ENCODE peak calls at places on chromosomes 1 and 21, in eight cellular contexts. J, F, M, C, L, B, Z and A are unnamed samples.

GRCh38 chr1:224565186-224565585 is 50.9 kb upstream of the CNIH3 start:
- DNase-seq in M (no peak), B (no peak), L (peak), J (peak), F (no peak), C (no peak), Z (no peak), A (peak)

GRCh38 chr21:15839601-15840000 is 109.8 kb downstream of the USP25 start:
- DNase-seq in C (no peak), Z (no peak), J (no peak), B (no peak), M (no peak), F (no peak), L (peak), A (no peak)

GRCh38 chr1:65176071-65176470 is 28.1 kb downstream of the AK4 start:
- DNase-seq in Z (no peak), B (no peak), M (no peak), J (no peak), C (no peak), L (no peak), F (no peak), A (no peak)

GRCh38 chr1:85584264-85584781 is 3.8 kb downstream of the CCN1 start:
- DNase-seq in C (no peak), M (no peak), F (no peak), J (peak), L (peak), Z (no peak), B (no peak), A (peak)

GRCh38 chr1:170273556-170274501 is 128.1 kb downstream of the NTMT2 start:
- DNase-seq in B (no peak), C (no peak), L (no peak), F (peak), M (peak), Z (no peak), J (no peak), A (no peak)

GRCh38 chr1:40833979-40834378 is 28.2 kb downstream of the CITED4 start:
- DNase-seq in F (no peak), C (no peak), J (no peak), M (no peak), Z (no peak), B (no peak), L (no peak), A (no peak)

GRCh38 chr1:218584418-218585155 is 239.5 kb downstream of the TGFB2 start:
- DNase-seq in F (no peak), M (no peak), C (no peak), L (peak), J (no peak), Z (no peak), B (no peak), A (no peak)

GRCh38 chr1:222643603-222643936 is 25.7 kb downstream of the MIA3 start:
- DNase-seq in M (no peak), Z (no peak), B (no peak), F (no peak), J (no peak), L (no peak), C (no peak), A (no peak)

GRCh38 chr1:38586993-38587646 is 272.5 kb downstream of the RRAGC start:
- DNase-seq in F (no peak), J (peak), B (peak), L (no peak), Z (no peak), M (no peak), C (no peak), A (peak)

GRCh38 chr1:161080391-161081150 is 8.8 kb downstream of the NECTIN4 start:
- DNase-seq in F (no peak), L (no peak), J (no peak), B (no peak), C (no peak), M (no peak), Z (no peak), A (no peak)

GRCh38 chr1:9291914-9292360 is 757 bp upstream of the SPSB1 start:
- DNase-seq in L (peak), M (peak), B (peak), Z (no peak), J (peak), F (peak), C (no peak), A (no peak)

GRCh38 chr1:9294440-9294773 is 1.7 kb downstream of the SPSB1 start:
- DNase-seq in L (peak), B (no peak), F (no peak), M (no peak), J (peak), C (no peak), Z (no peak), A (peak)

GRCh38 chr1:9293512-9294439 is 1.1 kb downstream of the SPSB1 start:
- DNase-seq in F (no peak), Z (no peak), B (no peak), M (no peak), J (peak), L (peak), C (peak), A (no peak)

GRCh38 chr1:9292361-9293240 is at the start of gene SPSB1:
- DNase-seq in C (peak), B (peak), F (peak), M (peak), J (peak), L (peak), Z (peak), A (peak)

GRCh38 chr1:9293241-9293511 is 482 bp downstream of the SPSB1 start:
- DNase-seq in C (no peak), J (no peak), M (no peak), Z (no peak), B (no peak), F (no peak), L (no peak), A (no peak)
- H3K27ac ChIP-seq in C (peak), J (peak), M (peak), Z (peak), B (peak), F (peak), L (peak), A (no peak)

DNA sequence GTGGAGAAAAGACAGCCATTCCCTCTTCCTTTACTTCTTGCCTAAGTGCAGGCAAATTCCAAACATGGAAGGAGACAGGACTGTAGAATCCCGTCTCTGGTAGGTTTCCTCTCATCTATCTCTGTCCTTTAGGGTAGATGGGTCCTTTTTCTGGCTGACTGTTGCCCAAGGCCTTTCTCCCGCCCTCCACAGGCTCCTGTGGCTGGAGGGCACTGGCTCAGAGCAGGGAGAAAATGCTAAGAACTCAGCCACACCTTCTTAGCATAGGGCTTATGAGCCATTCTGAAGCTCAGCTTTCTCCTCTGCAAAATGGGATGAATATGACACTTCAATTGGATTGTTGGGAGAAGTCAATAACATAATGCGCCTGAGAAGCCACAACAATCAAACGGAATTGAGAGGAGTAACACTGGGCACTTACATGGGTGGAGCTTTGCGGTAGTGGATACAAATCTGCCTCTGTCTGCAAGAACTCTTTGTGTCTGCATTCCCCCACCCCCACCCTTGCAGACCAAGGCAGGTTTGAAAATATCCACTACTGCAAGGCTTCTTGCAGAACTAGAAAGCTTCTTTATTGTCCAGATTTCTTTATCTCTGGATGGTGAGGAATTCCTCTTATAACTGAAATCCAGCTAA is 94.7 kb downstream of the CSMD2 start:
- DNase-seq in J (no peak), F (no peak), M (no peak), Z (no peak), B (no peak), C (no peak), L (no peak), A (no peak)
- TF ChIP-seq CTCF in J (no peak), F (no peak), M (no peak), Z (no peak), B (no peak), C (no peak), L (no peak), A (no peak)

DNA sequence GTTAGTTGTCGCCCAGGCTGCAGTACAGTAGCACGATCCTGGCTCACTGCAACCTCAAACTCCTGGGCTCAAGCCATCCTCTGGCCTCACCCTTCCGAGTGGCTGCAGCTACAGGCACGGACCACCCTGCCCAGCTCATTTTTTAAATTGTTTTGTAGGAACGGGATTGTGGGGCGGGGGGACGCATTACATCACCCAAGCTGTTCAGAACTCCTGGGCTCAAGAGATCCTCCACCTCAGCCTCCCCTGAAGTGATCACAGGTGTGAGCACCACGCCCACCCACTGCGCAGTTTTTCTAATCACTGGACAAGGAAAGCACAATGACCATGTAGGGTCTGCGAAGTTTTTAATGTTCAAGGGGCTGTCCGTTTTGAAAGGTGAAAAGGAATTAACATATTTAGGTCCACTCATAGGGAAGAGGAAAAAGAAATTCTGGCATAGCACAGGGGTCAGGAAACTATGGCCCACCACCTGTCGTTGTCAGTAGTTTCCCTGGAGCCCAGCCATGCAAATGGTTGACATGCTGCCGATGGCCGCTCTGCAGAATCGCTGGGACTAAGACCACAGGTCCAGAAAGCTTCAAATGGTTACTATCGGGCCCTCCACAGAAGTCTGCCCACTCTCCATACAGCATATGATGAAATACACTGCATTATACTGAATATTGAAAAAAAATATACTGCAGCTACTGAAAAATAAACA is 26.0 kb downstream of the SETD4 start:
- DNase-seq in J (no peak), L (no peak), M (no peak), F (no peak), C (no peak), B (no peak), Z (no peak), A (no peak)
- H3K27ac ChIP-seq in J (no peak), L (no peak), M (no peak), F (no peak), C (no peak), B (no peak), Z (no peak), A (no peak)

GRCh38 chr1:205270764-205271163 is 43.0 kb downstream of the TMCC2 start:
- DNase-seq in C (no peak), M (no peak), B (no peak), J (peak), F (no peak), L (peak), Z (no peak), A (no peak)

GRCh38 chr1:205271745-205272144 is 44.0 kb downstream of the TMCC2 start:
- DNase-seq in F (no peak), M (no peak), L (no peak), Z (no peak), J (no peak), C (peak), B (no peak), A (no peak)

GRCh38 chr1:205270271-205270670 is 42.5 kb downstream of the TMCC2 start:
- DNase-seq in C (no peak), M (no peak), J (no peak), Z (no peak), B (no peak), F (no peak), L (no peak), A (no peak)

GRCh38 chr1:205272541-205272940 is 44.8 kb downstream of the TMCC2 start:
- DNase-seq in J (no peak), B (no peak), F (no peak), Z (no peak), L (no peak), M (no peak), C (no peak), A (no peak)

GRCh38 chr1:205271277-205271676 is 43.5 kb downstream of the TMCC2 start:
- DNase-seq in F (no peak), J (no peak), B (no peak), Z (no peak), M (no peak), L (peak), C (no peak), A (no peak)
- TF ChIP-seq CTCF in F (no peak), J (no peak), B (no peak), Z (peak), M (no peak), L (peak), C (no peak), A (peak)

DNA sequence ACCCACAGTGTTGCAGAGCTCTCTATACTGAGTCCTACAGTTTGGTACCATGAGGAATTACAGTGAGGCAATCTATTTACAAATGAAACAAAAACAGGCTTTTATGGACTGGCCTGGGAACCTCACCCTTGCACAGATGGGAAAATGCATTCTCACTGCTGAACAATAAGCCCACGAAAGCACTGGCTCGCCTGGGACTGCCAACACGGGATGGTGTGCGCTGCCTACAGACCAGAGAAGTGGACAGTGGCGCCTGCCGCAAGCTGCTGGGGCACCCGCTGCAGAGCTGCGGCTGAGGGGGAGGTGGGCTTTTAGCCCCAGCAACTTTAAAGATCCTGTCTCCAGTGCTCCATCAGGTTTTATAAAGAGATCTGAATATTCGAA is 28.5 kb upstream of the ABCG1 start:
- DNase-seq in F (no peak), C (no peak), B (no peak), M (no peak), L (no peak), J (no peak), Z (peak), A (no peak)
- H3K27ac ChIP-seq in F (peak), C (peak), B (no peak), M (no peak), L (no peak), J (no peak), Z (no peak), A (no peak)

DNA sequence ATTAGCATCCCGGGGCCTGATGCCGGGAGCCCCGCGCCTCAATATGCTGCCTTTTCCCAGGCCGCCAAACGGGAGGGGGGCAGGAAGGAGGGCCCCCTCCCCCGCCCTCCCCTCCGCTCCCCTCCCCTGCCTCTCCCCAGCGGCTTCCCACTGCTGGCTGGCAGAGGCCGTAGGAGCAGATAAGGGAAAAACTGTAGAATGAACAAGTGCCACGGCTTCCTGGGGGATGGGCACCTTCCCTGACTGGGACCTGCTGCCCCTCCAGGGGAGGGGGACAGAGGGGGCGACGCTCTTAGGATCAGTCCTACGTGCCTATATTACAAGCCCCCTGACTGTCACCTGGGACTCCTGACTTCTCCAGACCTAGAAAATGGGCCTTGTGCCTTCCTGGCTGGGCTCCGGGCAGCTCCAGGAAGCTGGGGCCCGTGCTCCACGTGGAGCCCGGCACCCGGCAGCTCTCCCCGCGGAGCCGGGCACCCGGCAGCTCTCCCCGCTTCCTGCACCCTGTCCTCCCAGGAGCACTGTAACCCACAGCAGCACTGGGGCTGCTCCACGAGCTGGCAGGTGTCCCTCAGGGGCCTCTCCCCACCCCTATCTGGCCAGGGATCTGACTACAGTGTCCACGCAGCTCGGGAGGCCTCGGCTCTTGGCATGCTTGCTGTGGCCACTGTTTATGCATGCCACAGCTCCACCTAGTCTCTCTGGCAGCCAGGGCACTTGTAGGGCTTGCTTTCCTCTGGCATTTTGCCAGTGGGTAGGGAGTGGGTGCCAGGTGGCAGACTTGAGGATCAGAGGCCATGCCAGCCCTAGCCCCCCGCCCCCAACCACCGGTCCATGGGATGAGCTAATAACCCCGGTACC is 668 bp upstream of the HES5 start:
- DNase-seq in L (no peak), B (no peak), C (peak), J (no peak), M (no peak), Z (no peak), F (no peak), A (no peak)
- TF ChIP-seq CTCF in L (no peak), B (no peak), C (no peak), J (no peak), M (no peak), Z (no peak), F (no peak), A (no peak)

DNA sequence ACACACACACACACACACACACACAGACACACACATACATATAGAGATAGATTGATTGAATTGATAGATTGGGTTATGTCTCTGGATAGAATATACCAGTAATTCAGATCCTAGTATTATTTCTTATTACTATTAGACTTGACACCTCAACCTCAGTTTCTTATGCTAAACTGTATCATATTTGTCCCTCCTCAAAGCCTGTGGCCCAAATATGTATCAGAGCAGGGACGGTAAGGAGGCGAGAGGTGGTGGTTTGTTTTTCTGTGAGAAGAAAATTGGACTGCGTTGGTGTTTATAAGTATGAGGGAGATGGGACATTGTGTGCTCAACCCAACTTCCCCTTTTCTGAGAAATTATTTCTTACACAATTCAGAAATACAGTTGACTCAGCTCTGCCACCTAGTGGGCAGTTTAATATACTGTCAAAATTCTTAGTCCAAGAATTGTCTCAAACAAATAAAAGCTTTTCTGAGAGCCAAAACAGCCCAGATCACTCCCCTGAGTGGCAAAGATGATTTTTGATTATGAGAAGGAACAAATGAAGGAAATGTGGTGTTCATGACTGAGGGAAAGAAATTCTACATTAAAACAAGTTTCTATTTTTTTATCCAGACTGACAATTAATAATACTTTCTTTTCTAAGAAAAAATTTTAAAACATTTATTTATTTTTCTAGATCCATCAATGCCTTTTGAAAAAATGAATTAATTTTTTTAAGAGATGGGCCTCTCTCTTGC is 10.8 kb upstream of the TXNIP start:
- DNase-seq in J (peak), F (no peak), M (peak), C (no peak), Z (peak), B (no peak), L (peak), A (peak)
- H3K27ac ChIP-seq in J (no peak), F (peak), M (peak), C (peak), Z (peak), B (peak), L (peak), A (no peak)